ENCODE peak calls at places on chromosomes 7 and 10, in nine cellular contexts. X is Panc1, P is HFFc6, B is B cell, Y is RWPE1, M is progenitor cell of endocrine pancreas, T is AG04449, G is glutamatergic neuron, C is A549. U is an unnamed sample.

GRCh38 chr10:34434119-34434594 is 380.9 kb downstream of the PARD3 start:
- DNase-seq in X (no peak), P (peak; percentile 54), B (no peak), Y (no peak), M (no peak), T (peak; percentile 26), G (no peak), C (no peak), U (no peak)

GRCh38 chr7:81664304-81664703 is 105.5 kb downstream of the HGF start:
- DNase-seq in X (no peak), P (no peak), B (no peak), Y (no peak), M (no peak), T (no peak), G (no peak), C (no peak), U (no peak)

GRCh38 chr7:87658553-87658952 is 30.4 kb downstream of the RUNDC3B start:
- DNase-seq in X (no peak), P (no peak), B (no peak), Y (no peak), M (no peak), T (no peak), G (no peak), C (no peak), U (no peak)

GRCh38 chr10:110530131-110530831 is 32.6 kb downstream of the DUSP5 start:
- DNase-seq in X (no peak), P (peak; percentile 64), B (no peak), Y (peak; percentile 85), M (peak; percentile 45), T (no peak), G (peak; percentile 55), C (peak; percentile 91), U (peak; percentile 37)

GRCh38 chr10:28561531-28561930 is 28.6 kb downstream of the WAC start:
- DNase-seq in X (no peak), P (no peak), B (no peak), Y (no peak), M (no peak), T (no peak), G (no peak), C (no peak), U (no peak)

GRCh38 chr10:75499556-75499955 is 68.1 kb downstream of the LRMDA start:
- DNase-seq in X (no peak), P (no peak), B (no peak), Y (no peak), M (no peak), T (no peak), G (no peak), C (no peak), U (no peak)

GRCh38 chr10:63120554-63120953 is 12.6 kb upstream of the NRBF2 start:
- DNase-seq in X (no peak), P (peak; percentile 60), B (no peak), Y (no peak), M (no peak), T (peak; percentile 76), G (peak; percentile 83), C (no peak), U (no peak)

GRCh38 chr7:69757990-69758430 is 159.7 kb downstream of the AUTS2 start:
- DNase-seq in X (no peak), P (no peak), B (no peak), Y (no peak), M (no peak), T (no peak), G (no peak), C (no peak), U (no peak)

GRCh38 chr10:588246-589165 is 101.0 kb downstream of the DIP2C start:
- DNase-seq in X (no peak), P (no peak), B (no peak), Y (no peak), M (no peak), T (no peak), G (no peak), C (no peak), U (no peak)

GRCh38 chr7:140484951-140485350 is 5.6 kb upstream of the MKRN1 start:
- DNase-seq in X (no peak), P (no peak), B (no peak), Y (no peak), M (no peak), T (no peak), G (no peak), C (no peak), U (no peak)

GRCh38 chr7:38318803-38319416 is 45.5 kb upstream of the TARP start:
- DNase-seq in X (peak; percentile 70), P (peak; percentile 75), B (no peak), Y (peak; percentile 60), M (no peak), T (peak; percentile 53), G (peak; percentile 27), C (peak; percentile 61), U (no peak)

GRCh38 chr10:12455774-12456173 is 106.4 kb downstream of the CAMK1D start:
- DNase-seq in X (no peak), P (no peak), B (no peak), Y (peak; percentile 14), M (no peak), T (no peak), G (no peak), C (no peak), U (no peak)

GRCh38 chr10:132465193-132465888 is 68.3 kb downstream of the PWWP2B start:
- DNase-seq in X (no peak), P (no peak), B (peak; percentile 13), Y (no peak), M (no peak), T (no peak), G (peak; percentile 39), C (no peak), U (no peak)

GRCh38 chr7:41599760-41600159 is 103.1 kb downstream of the INHBA start:
- DNase-seq in X (no peak), P (no peak), B (no peak), Y (no peak), M (no peak), T (no peak), G (peak; percentile 32), C (no peak), U (no peak)

GRCh38 chr10:124037784-124038183 is 55.6 kb downstream of the CHST15 start:
- DNase-seq in X (no peak), P (no peak), B (no peak), Y (no peak), M (no peak), T (no peak), G (no peak), C (no peak), U (no peak)

GRCh38 chr10:124041684-124042445 is 51.5 kb downstream of the CHST15 start:
- DNase-seq in X (no peak), P (peak; percentile 55), B (no peak), Y (no peak), M (no peak), T (no peak), G (no peak), C (no peak), U (no peak)

GRCh38 chr10:124040454-124040853 is 52.9 kb downstream of the CHST15 start:
- DNase-seq in X (no peak), P (no peak), B (no peak), Y (no peak), M (no peak), T (no peak), G (no peak), C (no peak), U (no peak)

GRCh38 chr10:124037286-124037685 is 56.1 kb downstream of the CHST15 start:
- DNase-seq in X (no peak), P (no peak), B (no peak), Y (no peak), M (no peak), T (no peak), G (no peak), C (no peak), U (no peak)

DNA sequence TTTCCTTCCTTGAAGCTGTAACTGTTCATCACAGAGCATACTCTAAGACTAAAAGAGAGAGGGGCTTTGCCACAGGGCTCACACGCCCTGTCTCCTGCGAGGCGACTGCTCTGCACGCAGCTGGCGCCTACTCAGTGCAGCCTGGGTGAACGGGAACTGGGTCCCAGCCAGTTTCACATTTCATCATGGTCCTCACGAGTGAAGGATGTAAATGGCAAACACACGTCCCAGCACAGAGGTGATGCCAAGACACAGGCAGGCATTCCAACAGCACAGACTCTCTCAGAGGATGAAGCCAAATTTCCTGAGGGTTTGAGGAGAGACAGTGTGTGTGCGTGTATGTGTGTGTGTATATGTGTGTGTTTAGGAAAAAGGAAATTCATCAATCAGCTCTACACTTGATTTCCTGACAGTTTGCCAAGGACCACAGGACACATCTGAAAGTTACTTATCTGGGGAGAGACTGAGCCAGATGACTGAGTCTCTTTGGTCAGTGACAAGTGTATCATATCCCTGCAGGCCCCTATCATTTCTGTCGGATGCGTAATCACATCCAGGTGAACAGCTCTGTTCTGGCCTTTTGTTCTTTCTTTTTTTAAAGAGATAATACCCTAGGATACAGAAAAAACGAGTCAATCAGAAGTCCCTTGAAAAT is 53.8 kb downstream of the CHST15 start:
- DNase-seq in X (no peak), P (no peak), B (no peak), Y (no peak), M (no peak), T (no peak), G (no peak), C (no peak), U (no peak)
- TF ChIP-seq CTCF in X (no peak), P (no peak), B (no peak), Y (no peak), M (no peak), T (no peak), G (no peak), C (no peak), U (no peak)

DNA sequence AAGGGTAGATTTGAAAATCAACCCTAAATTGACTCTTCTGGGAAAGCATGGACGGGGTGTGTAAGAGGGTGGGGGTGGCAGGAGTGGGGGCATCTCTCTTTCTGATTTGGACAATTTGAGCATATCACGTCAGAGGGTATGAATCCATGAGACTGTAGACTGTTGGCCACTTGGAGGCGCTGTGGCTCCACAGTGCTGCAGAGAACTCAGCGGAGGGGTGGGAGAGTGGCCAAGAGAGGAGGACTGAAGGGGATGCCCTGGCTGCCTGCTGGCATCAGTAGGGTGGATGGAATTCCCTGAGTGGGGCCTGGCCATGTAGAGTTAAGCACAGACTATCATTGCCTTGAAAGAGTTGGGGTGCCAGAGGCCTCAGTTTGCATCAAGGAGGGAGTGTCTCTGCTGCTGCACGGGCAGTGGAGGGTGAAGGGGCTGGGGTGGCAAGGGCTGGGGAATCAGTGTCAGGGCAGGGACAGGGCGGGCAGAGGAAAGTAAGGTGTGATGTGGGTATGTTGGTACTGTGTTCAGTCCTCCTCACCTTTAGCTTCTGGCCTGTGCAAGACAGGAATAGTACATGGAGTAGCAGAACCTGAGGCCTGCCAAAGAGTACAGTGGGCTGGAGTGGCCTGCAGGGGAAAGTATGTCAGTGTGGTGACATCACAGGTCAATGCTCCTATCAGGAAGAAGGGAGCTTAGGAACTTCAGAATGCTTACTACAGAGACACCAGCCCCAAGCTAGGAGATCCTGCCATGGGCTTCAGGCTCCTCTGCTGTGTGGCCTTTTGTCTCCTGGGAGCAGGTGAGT is 133.5 kb upstream of the PRSS58 start:
- DNase-seq in X (no peak), P (no peak), B (no peak), Y (no peak), M (no peak), T (no peak), G (peak; percentile 88), C (no peak), U (no peak)
- TF ChIP-seq CTCF in X (peak; percentile 31), P (peak; percentile 78), B (no peak), Y (no peak), M (peak; percentile 52), T (peak; percentile 49), G (peak; percentile 66), C (no peak), U (peak; percentile 40)

GRCh38 chr10:99841746-99842145 is 59.3 kb downstream of the ABCC2 start:
- DNase-seq in X (no peak), P (no peak), B (no peak), Y (no peak), M (no peak), T (no peak), G (no peak), C (no peak), U (no peak)
- TF ChIP-seq CTCF in X (no peak), P (no peak), B (no peak), Y (no peak), M (no peak), T (no peak), G (no peak), C (no peak), U (no peak)

GRCh38 chr7:129778770-129779601 is 167.5 kb downstream of the NRF1 start:
- DNase-seq in X (no peak), P (no peak), B (peak; percentile 77), Y (peak; percentile 50), M (no peak), T (no peak), G (peak; percentile 69), C (peak; percentile 58), U (no peak)
- TF ChIP-seq CTCF in X (no peak), P (peak; percentile 31), B (peak; percentile 21), Y (no peak), M (peak; percentile 57), T (no peak), G (peak; percentile 66), C (no peak), U (peak; percentile 44)